ENCODE peak calls at places on chromosomes 12 and 14, in eight cellular contexts. One of them, this sample, is unnamed.

GRCh38 chr14:36835145-36835544 is 173.5 kb downstream of the PAX9 start:
- DNase-seq in upper lobe of right lung: no peak
- DNase-seq in right atrium auricular region: no peak
- DNase-seq in left ventricle myocardium inferior: no peak
- DNase-seq in stomach: no peak
- DNase-seq in cardiac muscle cell: no peak
- DNase-seq in lung: no peak
- DNase-seq in HepG2: no peak
- DNase-seq in this sample: no peak

GRCh38 chr12:105239304-105239703 is 3.3 kb upstream of the APPL2 start:
- DNase-seq in stomach: no peak
- DNase-seq in right atrium auricular region: no peak
- DNase-seq in left ventricle myocardium inferior: no peak
- DNase-seq in cardiac muscle cell: no peak
- DNase-seq in lung: no peak
- DNase-seq in upper lobe of right lung: no peak
- DNase-seq in HepG2: peak; percentile 48
- DNase-seq in this sample: peak; percentile 44

GRCh38 chr12:80277732-80278131 is 166.3 kb upstream of the PTPRQ start:
- DNase-seq in cardiac muscle cell: no peak
- DNase-seq in right atrium auricular region: no peak
- DNase-seq in lung: no peak
- DNase-seq in upper lobe of right lung: no peak
- DNase-seq in HepG2: no peak
- DNase-seq in left ventricle myocardium inferior: no peak
- DNase-seq in stomach: no peak
- DNase-seq in this sample: no peak

GRCh38 chr12:107512391-107512790 is 173.2 kb upstream of the PWP1 start:
- DNase-seq in lung: no peak
- DNase-seq in cardiac muscle cell: peak; percentile 22
- DNase-seq in left ventricle myocardium inferior: no peak
- DNase-seq in right atrium auricular region: no peak
- DNase-seq in HepG2: no peak
- DNase-seq in stomach: no peak
- DNase-seq in upper lobe of right lung: no peak
- DNase-seq in this sample: no peak

GRCh38 chr14:53011053-53011462 is 60.2 kb upstream of the FERMT2 start:
- DNase-seq in left ventricle myocardium inferior: peak; percentile 76
- DNase-seq in HepG2: peak; percentile 53
- DNase-seq in cardiac muscle cell: peak; percentile 99
- DNase-seq in right atrium auricular region: peak; percentile 92
- DNase-seq in upper lobe of right lung: no peak
- DNase-seq in stomach: peak; percentile 41
- DNase-seq in lung: peak; percentile 66
- DNase-seq in this sample: no peak

GRCh38 chr12:10304161-10304574 is 3.5 kb upstream of the KLRD1 start:
- DNase-seq in stomach: no peak
- DNase-seq in HepG2: no peak
- DNase-seq in cardiac muscle cell: no peak
- DNase-seq in left ventricle myocardium inferior: no peak
- DNase-seq in right atrium auricular region: no peak
- DNase-seq in lung: no peak
- DNase-seq in upper lobe of right lung: no peak
- DNase-seq in this sample: no peak

GRCh38 chr12:80698847-80699542 is 8.4 kb upstream of the MYF6 start:
- DNase-seq in right atrium auricular region: no peak
- DNase-seq in left ventricle myocardium inferior: no peak
- DNase-seq in stomach: no peak
- DNase-seq in lung: no peak
- DNase-seq in upper lobe of right lung: no peak
- DNase-seq in cardiac muscle cell: no peak
- DNase-seq in HepG2: no peak
- DNase-seq in this sample: no peak

GRCh38 chr12:27009926-27010325 is 4.3 kb downstream of the TM7SF3 start:
- DNase-seq in cardiac muscle cell: no peak
- DNase-seq in right atrium auricular region: no peak
- DNase-seq in stomach: no peak
- DNase-seq in left ventricle myocardium inferior: no peak
- DNase-seq in HepG2: no peak
- DNase-seq in upper lobe of right lung: no peak
- DNase-seq in lung: no peak
- DNase-seq in this sample: no peak

GRCh38 chr12:128586630-128587029 is 237.1 kb downstream of the SLC15A4 start:
- DNase-seq in lung: no peak
- DNase-seq in upper lobe of right lung: no peak
- DNase-seq in left ventricle myocardium inferior: no peak
- DNase-seq in cardiac muscle cell: no peak
- DNase-seq in right atrium auricular region: no peak
- DNase-seq in HepG2: no peak
- DNase-seq in stomach: no peak
- DNase-seq in this sample: no peak

GRCh38 chr14:68562911-68563255 is 230.0 kb downstream of the ZFP36L1 start:
- DNase-seq in cardiac muscle cell: no peak
- DNase-seq in lung: no peak
- DNase-seq in HepG2: no peak
- DNase-seq in left ventricle myocardium inferior: no peak
- DNase-seq in right atrium auricular region: no peak
- DNase-seq in upper lobe of right lung: no peak
- DNase-seq in stomach: peak; percentile 25
- DNase-seq in this sample: no peak

GRCh38 chr14:68809524-68809923 is 16.7 kb upstream of the ZFP36L1 start:
- DNase-seq in left ventricle myocardium inferior: no peak
- DNase-seq in lung: no peak
- DNase-seq in right atrium auricular region: no peak
- DNase-seq in stomach: no peak
- DNase-seq in cardiac muscle cell: no peak
- DNase-seq in upper lobe of right lung: no peak
- DNase-seq in HepG2: no peak
- DNase-seq in this sample: peak; percentile 1

GRCh38 chr12:115776399-115776798 is 501.1 kb downstream of the MED13L start:
- DNase-seq in upper lobe of right lung: no peak
- DNase-seq in cardiac muscle cell: no peak
- DNase-seq in right atrium auricular region: no peak
- DNase-seq in HepG2: no peak
- DNase-seq in lung: no peak
- DNase-seq in left ventricle myocardium inferior: no peak
- DNase-seq in stomach: no peak
- DNase-seq in this sample: no peak

GRCh38 chr14:63654346-63654745 is 12.7 kb upstream of the WDR89 start:
- DNase-seq in left ventricle myocardium inferior: no peak
- DNase-seq in right atrium auricular region: no peak
- DNase-seq in lung: no peak
- DNase-seq in upper lobe of right lung: no peak
- DNase-seq in stomach: no peak
- DNase-seq in cardiac muscle cell: no peak
- DNase-seq in HepG2: no peak
- DNase-seq in this sample: no peak

GRCh38 chr12:130673036-130673705 is 42.9 kb downstream of the RIMBP2 start:
- DNase-seq in HepG2: no peak
- DNase-seq in left ventricle myocardium inferior: no peak
- DNase-seq in upper lobe of right lung: no peak
- DNase-seq in lung: no peak
- DNase-seq in right atrium auricular region: no peak
- DNase-seq in stomach: no peak
- DNase-seq in cardiac muscle cell: no peak
- DNase-seq in this sample: no peak

GRCh38 chr14:103871596-103872480 is 24.5 kb upstream of the PPP1R13B start:
- DNase-seq in cardiac muscle cell: peak; percentile 46
- DNase-seq in upper lobe of right lung: peak; percentile 92
- DNase-seq in stomach: peak; percentile 91
- DNase-seq in left ventricle myocardium inferior: peak; percentile 72
- DNase-seq in HepG2: no peak
- DNase-seq in lung: peak; percentile 82
- DNase-seq in right atrium auricular region: no peak
- DNase-seq in this sample: peak; percentile 93

GRCh38 chr12:64457036-64457435 is 5.1 kb downstream of the TBK1 start:
- DNase-seq in cardiac muscle cell: peak; percentile 38
- DNase-seq in right atrium auricular region: no peak
- DNase-seq in stomach: no peak
- DNase-seq in upper lobe of right lung: no peak
- DNase-seq in HepG2: no peak
- DNase-seq in left ventricle myocardium inferior: no peak
- DNase-seq in lung: no peak
- DNase-seq in this sample: no peak

GRCh38 chr12:3715999-3716398 is 36.9 kb downstream of the CRACR2A start:
- DNase-seq in cardiac muscle cell: no peak
- DNase-seq in lung: no peak
- DNase-seq in upper lobe of right lung: no peak
- DNase-seq in stomach: no peak
- DNase-seq in HepG2: peak; percentile 15
- DNase-seq in left ventricle myocardium inferior: no peak
- DNase-seq in right atrium auricular region: no peak
- DNase-seq in this sample: no peak

GRCh38 chr12:122203301-122203967 is at the start of gene B3GNT4:
- DNase-seq in left ventricle myocardium inferior: peak; percentile 51
- DNase-seq in stomach: peak; percentile 72
- DNase-seq in right atrium auricular region: no peak
- DNase-seq in HepG2: no peak
- DNase-seq in upper lobe of right lung: peak; percentile 88
- DNase-seq in cardiac muscle cell: peak; percentile 58
- DNase-seq in lung: peak; percentile 61
- DNase-seq in this sample: peak; percentile 76

GRCh38 chr14:97138801-97139200 is 341.6 kb downstream of the VRK1 start:
- DNase-seq in lung: no peak
- DNase-seq in left ventricle myocardium inferior: no peak
- DNase-seq in stomach: no peak
- DNase-seq in cardiac muscle cell: no peak
- DNase-seq in right atrium auricular region: no peak
- DNase-seq in HepG2: no peak
- DNase-seq in upper lobe of right lung: no peak
- DNase-seq in this sample: no peak

GRCh38 chr14:71206123-71206522 is 298.9 kb downstream of the PCNX1 start:
- DNase-seq in HepG2: no peak
- DNase-seq in right atrium auricular region: no peak
- DNase-seq in upper lobe of right lung: no peak
- DNase-seq in cardiac muscle cell: no peak
- DNase-seq in stomach: no peak
- DNase-seq in left ventricle myocardium inferior: no peak
- DNase-seq in lung: no peak
- DNase-seq in this sample: no peak

GRCh38 chr14:24071144-24071697 is at the start of gene CPNE6:
- DNase-seq in lung: no peak
- DNase-seq in left ventricle myocardium inferior: no peak
- DNase-seq in upper lobe of right lung: no peak
- DNase-seq in cardiac muscle cell: no peak
- DNase-seq in stomach: no peak
- DNase-seq in right atrium auricular region: no peak
- DNase-seq in HepG2: no peak
- DNase-seq in this sample: no peak

GRCh38 chr12:7144414-7145120 is 14.4 kb downstream of the CLSTN3 start:
- DNase-seq in right atrium auricular region: no peak
- DNase-seq in upper lobe of right lung: peak; percentile 34
- DNase-seq in left ventricle myocardium inferior: no peak
- DNase-seq in HepG2: no peak
- DNase-seq in stomach: no peak
- DNase-seq in cardiac muscle cell: peak; percentile 57
- DNase-seq in lung: no peak
- DNase-seq in this sample: no peak

GRCh38 chr12:122133192-122133950 is 40.6 kb downstream of the IL31 start:
- DNase-seq in upper lobe of right lung: no peak
- DNase-seq in left ventricle myocardium inferior: no peak
- DNase-seq in stomach: no peak
- DNase-seq in cardiac muscle cell: no peak
- DNase-seq in lung: no peak
- DNase-seq in HepG2: no peak
- DNase-seq in right atrium auricular region: no peak
- DNase-seq in this sample: no peak

GRCh38 chr14:28807518-28807917 is 40.9 kb downstream of the FOXG1 start:
- DNase-seq in cardiac muscle cell: no peak
- DNase-seq in stomach: no peak
- DNase-seq in right atrium auricular region: no peak
- DNase-seq in lung: no peak
- DNase-seq in HepG2: no peak
- DNase-seq in left ventricle myocardium inferior: no peak
- DNase-seq in upper lobe of right lung: no peak
- DNase-seq in this sample: no peak

GRCh38 chr12:124544311-124544970 is 23.0 kb downstream of the NCOR2 start:
- DNase-seq in left ventricle myocardium inferior: no peak
- DNase-seq in lung: no peak
- DNase-seq in cardiac muscle cell: no peak
- DNase-seq in upper lobe of right lung: no peak
- DNase-seq in right atrium auricular region: no peak
- DNase-seq in HepG2: no peak
- DNase-seq in stomach: no peak
- DNase-seq in this sample: no peak
- H3K4me3 ChIP-seq in left ventricle myocardium inferior: no peak overlapping the region
- H3K4me3 ChIP-seq in lung: no peak overlapping the region
- H3K4me3 ChIP-seq in cardiac muscle cell: no peak overlapping the region
- H3K4me3 ChIP-seq in upper lobe of right lung: no peak overlapping the region
- H3K4me3 ChIP-seq in right atrium auricular region: no peak overlapping the region
- H3K4me3 ChIP-seq in HepG2: no peak overlapping the region
- H3K4me3 ChIP-seq in stomach: no peak overlapping the region
- H3K4me3 ChIP-seq in this sample: no peak overlapping the region

DNA sequence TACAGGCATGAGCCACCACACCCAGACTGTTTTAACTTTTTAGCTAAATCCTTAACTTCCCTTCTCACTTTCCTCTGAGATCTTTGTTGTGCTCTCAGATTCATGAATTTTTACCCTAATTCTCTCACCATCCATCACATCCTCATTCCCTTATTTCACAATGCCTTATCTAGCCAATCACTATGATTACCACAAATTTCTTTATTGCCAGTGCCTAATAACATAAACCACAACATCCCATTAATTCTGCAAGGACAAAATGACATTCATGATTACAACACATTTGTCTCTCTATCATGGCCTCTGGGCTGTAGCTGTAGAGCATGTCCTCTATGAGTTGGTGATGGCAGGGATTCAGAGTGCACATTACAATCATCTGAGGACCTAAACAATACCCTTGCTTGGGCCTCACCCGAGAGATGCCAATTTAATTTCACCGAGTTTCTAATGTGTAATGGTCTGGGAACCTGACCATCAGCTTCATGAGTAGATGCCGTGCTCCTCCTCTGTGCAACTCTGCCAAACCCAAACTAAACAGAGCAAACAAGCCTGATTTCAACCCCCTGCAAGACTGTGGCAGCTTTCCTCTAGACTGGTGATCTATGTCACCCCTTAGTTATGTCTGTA is 99.3 kb downstream of the SPTSSA start:
- DNase-seq in stomach: no peak
- DNase-seq in left ventricle myocardium inferior: no peak
- DNase-seq in upper lobe of right lung: no peak
- DNase-seq in lung: no peak
- DNase-seq in cardiac muscle cell: no peak
- DNase-seq in HepG2: no peak
- DNase-seq in right atrium auricular region: no peak
- DNase-seq in this sample: no peak
- H3K4me1 ChIP-seq in stomach: no peaks in the 10 kb centered on the region
- H3K4me1 ChIP-seq in left ventricle myocardium inferior: peaks cover 3% of the 10 kb centered on the region
- H3K4me1 ChIP-seq in upper lobe of right lung: peaks cover 33% of the 10 kb centered on the region
- H3K4me1 ChIP-seq in lung: no peaks in the 10 kb centered on the region
- H3K4me1 ChIP-seq in cardiac muscle cell: peaks cover 9% of the 10 kb centered on the region
- H3K4me1 ChIP-seq in HepG2: peaks cover 18% of the 10 kb centered on the region
- H3K4me1 ChIP-seq in right atrium auricular region: no peaks in the 10 kb centered on the region
- H3K4me1 ChIP-seq in this sample: peaks cover 4% of the 10 kb centered on the region

GRCh38 chr12:1978078-1978477 is 26.2 kb downstream of the DCP1B start:
- DNase-seq in lung: no peak
- DNase-seq in HepG2: no peak
- DNase-seq in left ventricle myocardium inferior: no peak
- DNase-seq in upper lobe of right lung: no peak
- DNase-seq in right atrium auricular region: no peak
- DNase-seq in stomach: no peak
- DNase-seq in cardiac muscle cell: peak; percentile 46
- DNase-seq in this sample: no peak
- TF ChIP-seq CTCF in lung: no peak
- TF ChIP-seq CTCF in HepG2: no peak
- TF ChIP-seq CTCF in left ventricle myocardium inferior: no peak
- TF ChIP-seq CTCF in upper lobe of right lung: no peak
- TF ChIP-seq CTCF in right atrium auricular region: no peak
- TF ChIP-seq CTCF in stomach: no peak
- TF ChIP-seq CTCF in cardiac muscle cell: no peak
- TF ChIP-seq CTCF in this sample: no peak

GRCh38 chr12:11622774-11623375 is 26.6 kb upstream of the ETV6 start:
- DNase-seq in right atrium auricular region: no peak
- DNase-seq in HepG2: no peak
- DNase-seq in lung: no peak
- DNase-seq in left ventricle myocardium inferior: no peak
- DNase-seq in cardiac muscle cell: peak; percentile 7
- DNase-seq in upper lobe of right lung: no peak
- DNase-seq in stomach: no peak
- DNase-seq in this sample: no peak
- H3K4me3 ChIP-seq in right atrium auricular region: no peak overlapping the region
- H3K4me3 ChIP-seq in HepG2: no peak overlapping the region
- H3K4me3 ChIP-seq in lung: no peak overlapping the region
- H3K4me3 ChIP-seq in left ventricle myocardium inferior: no peak overlapping the region
- H3K4me3 ChIP-seq in cardiac muscle cell: no peak overlapping the region
- H3K4me3 ChIP-seq in upper lobe of right lung: no peak overlapping the region
- H3K4me3 ChIP-seq in stomach: no peak overlapping the region
- H3K4me3 ChIP-seq in this sample: no peak overlapping the region

This sample was measured in mucosa of descending colon.